ENCODE peak calls at places on chromosome 20, in four cellular contexts. X is uterus; S is stimulated activated CD4-positive, alpha-beta T cell treated with anti-CD3 and anti-CD28 coated beads, Interleukin-12 subunit alpha, Interleukin-12 subunit beta, amount 100 ng/mL, for 48 hours; A is left ventricle myocardium inferior. L is an unnamed sample.

GRCh38 chr20:12914804-12915203 is 94.0 kb upstream of the SPTLC3 start:
- DNase-seq in A (no peak), S (no peak), X (no peak), L (no peak)

GRCh38 chr20:19074828-19075516 is 137.5 kb upstream of the SLC24A3 start:
- DNase-seq in X (no peak), S (no peak), A (peak), L (peak)

GRCh38 chr20:63056236-63057132 is 49.7 kb upstream of the BHLHE23 start:
- DNase-seq in A (peak), X (no peak), S (no peak), L (peak)

GRCh38 chr20:21229163-21229562 is 74.0 kb upstream of the XRN2 start:
- DNase-seq in A (no peak), S (no peak), X (no peak), L (no peak)

GRCh38 chr20:61263084-61263695 is 11.1 kb downstream of the CDH4 start:
- DNase-seq in A (no peak), X (no peak), S (peak), L (no peak)

GRCh38 chr20:1535420-1536175 is 21.9 kb downstream of the SIRPD start:
- DNase-seq in A (peak), X (no peak), S (no peak), L (peak)

GRCh38 chr20:32019156-32019510 is 8.9 kb downstream of the CCM2L start:
- DNase-seq in S (no peak), X (no peak), A (no peak), L (no peak)

GRCh38 chr20:878511-879307 is 37.4 kb downstream of the ANGPT4 start:
- DNase-seq in S (peak), X (no peak), A (no peak), L (peak)